ENCODE peak calls at places on chromosome 10, in nine cellular contexts. One of them, this sample, is unnamed.

GRCh38 chr10:565676-566075 is 123.8 kb downstream of the DIP2C start:
- DNase-seq in stimulated activated CD4-positive, alpha-beta T cell treated with anti-CD3 and anti-CD28 coated beads, Interleukin-15, amount 100 ng/mL, for 1 hour: no peak
- DNase-seq in NCI-H748 treated with DMSO at 0.1 percent for 48 hours: no peak
- DNase-seq in skeletal muscle cell: no peak
- DNase-seq in iris pigment epithelial cell: no peak
- DNase-seq in GM23248: no peak
- DNase-seq in activated naive CD4-positive, alpha-beta T cell: no peak
- DNase-seq in neural progenitor cell: no peak
- DNase-seq in GM13977: no peak
- DNase-seq in this sample: no peak

GRCh38 chr10:23079700-23080099 is 15.7 kb upstream of the MSRB2 start:
- DNase-seq in stimulated activated CD4-positive, alpha-beta T cell treated with anti-CD3 and anti-CD28 coated beads, Interleukin-15, amount 100 ng/mL, for 1 hour: no peak
- DNase-seq in NCI-H748 treated with DMSO at 0.1 percent for 48 hours: no peak
- DNase-seq in skeletal muscle cell: no peak
- DNase-seq in iris pigment epithelial cell: no peak
- DNase-seq in GM23248: no peak
- DNase-seq in activated naive CD4-positive, alpha-beta T cell: no peak
- DNase-seq in neural progenitor cell: peak
- DNase-seq in GM13977: no peak
- DNase-seq in this sample: no peak

GRCh38 chr10:28130267-28130666 is 131.4 kb upstream of the ODAD2 start:
- DNase-seq in stimulated activated CD4-positive, alpha-beta T cell treated with anti-CD3 and anti-CD28 coated beads, Interleukin-15, amount 100 ng/mL, for 1 hour: no peak
- DNase-seq in NCI-H748 treated with DMSO at 0.1 percent for 48 hours: no peak
- DNase-seq in skeletal muscle cell: peak
- DNase-seq in iris pigment epithelial cell: peak
- DNase-seq in GM23248: peak
- DNase-seq in activated naive CD4-positive, alpha-beta T cell: no peak
- DNase-seq in neural progenitor cell: no peak
- DNase-seq in GM13977: no peak
- DNase-seq in this sample: no peak

GRCh38 chr10:43857206-43857952 is 208.7 kb upstream of the ZNF32 start:
- DNase-seq in stimulated activated CD4-positive, alpha-beta T cell treated with anti-CD3 and anti-CD28 coated beads, Interleukin-15, amount 100 ng/mL, for 1 hour: no peak
- DNase-seq in NCI-H748 treated with DMSO at 0.1 percent for 48 hours: no peak
- DNase-seq in skeletal muscle cell: peak
- DNase-seq in iris pigment epithelial cell: peak
- DNase-seq in GM23248: peak
- DNase-seq in activated naive CD4-positive, alpha-beta T cell: no peak
- DNase-seq in neural progenitor cell: no peak
- DNase-seq in GM13977: no peak
- DNase-seq in this sample: no peak

GRCh38 chr10:61730671-61731070 is 67.9 kb downstream of the CABCOCO1 start:
- DNase-seq in stimulated activated CD4-positive, alpha-beta T cell treated with anti-CD3 and anti-CD28 coated beads, Interleukin-15, amount 100 ng/mL, for 1 hour: no peak
- DNase-seq in NCI-H748 treated with DMSO at 0.1 percent for 48 hours: no peak
- DNase-seq in skeletal muscle cell: no peak
- DNase-seq in iris pigment epithelial cell: no peak
- DNase-seq in GM23248: no peak
- DNase-seq in activated naive CD4-positive, alpha-beta T cell: no peak
- DNase-seq in neural progenitor cell: no peak
- DNase-seq in GM13977: no peak
- DNase-seq in this sample: no peak

GRCh38 chr10:85580585-85580984 is 786.0 kb downstream of the GRID1 start:
- DNase-seq in stimulated activated CD4-positive, alpha-beta T cell treated with anti-CD3 and anti-CD28 coated beads, Interleukin-15, amount 100 ng/mL, for 1 hour: no peak
- DNase-seq in NCI-H748 treated with DMSO at 0.1 percent for 48 hours: no peak
- DNase-seq in skeletal muscle cell: no peak
- DNase-seq in iris pigment epithelial cell: no peak
- DNase-seq in GM23248: no peak
- DNase-seq in activated naive CD4-positive, alpha-beta T cell: no peak
- DNase-seq in neural progenitor cell: no peak
- DNase-seq in GM13977: no peak
- DNase-seq in this sample: no peak

GRCh38 chr10:132460691-132461090 is 63.7 kb downstream of the PWWP2B start:
- DNase-seq in stimulated activated CD4-positive, alpha-beta T cell treated with anti-CD3 and anti-CD28 coated beads, Interleukin-15, amount 100 ng/mL, for 1 hour: no peak
- DNase-seq in NCI-H748 treated with DMSO at 0.1 percent for 48 hours: no peak
- DNase-seq in skeletal muscle cell: no peak
- DNase-seq in iris pigment epithelial cell: no peak
- DNase-seq in GM23248: no peak
- DNase-seq in activated naive CD4-positive, alpha-beta T cell: no peak
- DNase-seq in neural progenitor cell: no peak
- DNase-seq in GM13977: no peak
- DNase-seq in this sample: no peak

GRCh38 chr10:105586451-105587098 is 945.5 kb downstream of the SORCS3 start:
- DNase-seq in stimulated activated CD4-positive, alpha-beta T cell treated with anti-CD3 and anti-CD28 coated beads, Interleukin-15, amount 100 ng/mL, for 1 hour: no peak
- DNase-seq in NCI-H748 treated with DMSO at 0.1 percent for 48 hours: no peak
- DNase-seq in skeletal muscle cell: no peak
- DNase-seq in iris pigment epithelial cell: peak
- DNase-seq in GM23248: no peak
- DNase-seq in activated naive CD4-positive, alpha-beta T cell: no peak
- DNase-seq in neural progenitor cell: no peak
- DNase-seq in GM13977: no peak
- DNase-seq in this sample: no peak

GRCh38 chr10:69217119-69217754 is 2.9 kb upstream of the HKDC1 start:
- DNase-seq in stimulated activated CD4-positive, alpha-beta T cell treated with anti-CD3 and anti-CD28 coated beads, Interleukin-15, amount 100 ng/mL, for 1 hour: no peak
- DNase-seq in NCI-H748 treated with DMSO at 0.1 percent for 48 hours: no peak
- DNase-seq in skeletal muscle cell: no peak
- DNase-seq in iris pigment epithelial cell: peak
- DNase-seq in GM23248: peak
- DNase-seq in activated naive CD4-positive, alpha-beta T cell: no peak
- DNase-seq in neural progenitor cell: no peak
- DNase-seq in GM13977: no peak
- DNase-seq in this sample: no peak

GRCh38 chr10:71880425-71881306 is 29.6 kb upstream of the PSAP start:
- DNase-seq in stimulated activated CD4-positive, alpha-beta T cell treated with anti-CD3 and anti-CD28 coated beads, Interleukin-15, amount 100 ng/mL, for 1 hour: no peak
- DNase-seq in NCI-H748 treated with DMSO at 0.1 percent for 48 hours: no peak
- DNase-seq in skeletal muscle cell: no peak
- DNase-seq in iris pigment epithelial cell: no peak
- DNase-seq in GM23248: peak
- DNase-seq in activated naive CD4-positive, alpha-beta T cell: no peak
- DNase-seq in neural progenitor cell: no peak
- DNase-seq in GM13977: no peak
- DNase-seq in this sample: no peak

GRCh38 chr10:28940158-28940888 is 263.0 kb downstream of the BAMBI start:
- DNase-seq in stimulated activated CD4-positive, alpha-beta T cell treated with anti-CD3 and anti-CD28 coated beads, Interleukin-15, amount 100 ng/mL, for 1 hour: no peak
- DNase-seq in NCI-H748 treated with DMSO at 0.1 percent for 48 hours: peak
- DNase-seq in skeletal muscle cell: no peak
- DNase-seq in iris pigment epithelial cell: no peak
- DNase-seq in GM23248: no peak
- DNase-seq in activated naive CD4-positive, alpha-beta T cell: no peak
- DNase-seq in neural progenitor cell: no peak
- DNase-seq in GM13977: no peak
- DNase-seq in this sample: no peak

GRCh38 chr10:24440817-24441790 is 232.2 kb downstream of the KIAA1217 start:
- DNase-seq in stimulated activated CD4-positive, alpha-beta T cell treated with anti-CD3 and anti-CD28 coated beads, Interleukin-15, amount 100 ng/mL, for 1 hour: no peak
- DNase-seq in NCI-H748 treated with DMSO at 0.1 percent for 48 hours: no peak
- DNase-seq in skeletal muscle cell: peak
- DNase-seq in iris pigment epithelial cell: peak
- DNase-seq in GM23248: peak
- DNase-seq in activated naive CD4-positive, alpha-beta T cell: no peak
- DNase-seq in neural progenitor cell: no peak
- DNase-seq in GM13977: no peak
- DNase-seq in this sample: no peak

GRCh38 chr10:131834152-131834810 is 66.5 kb upstream of the PPP2R2D start:
- DNase-seq in stimulated activated CD4-positive, alpha-beta T cell treated with anti-CD3 and anti-CD28 coated beads, Interleukin-15, amount 100 ng/mL, for 1 hour: no peak
- DNase-seq in NCI-H748 treated with DMSO at 0.1 percent for 48 hours: no peak
- DNase-seq in skeletal muscle cell: no peak
- DNase-seq in iris pigment epithelial cell: no peak
- DNase-seq in GM23248: no peak
- DNase-seq in activated naive CD4-positive, alpha-beta T cell: no peak
- DNase-seq in neural progenitor cell: no peak
- DNase-seq in GM13977: no peak
- DNase-seq in this sample: no peak

GRCh38 chr10:79361721-79362397 is 14.6 kb downstream of the PPIF start:
- DNase-seq in stimulated activated CD4-positive, alpha-beta T cell treated with anti-CD3 and anti-CD28 coated beads, Interleukin-15, amount 100 ng/mL, for 1 hour: no peak
- DNase-seq in NCI-H748 treated with DMSO at 0.1 percent for 48 hours: no peak
- DNase-seq in skeletal muscle cell: no peak
- DNase-seq in iris pigment epithelial cell: peak
- DNase-seq in GM23248: no peak
- DNase-seq in activated naive CD4-positive, alpha-beta T cell: no peak
- DNase-seq in neural progenitor cell: no peak
- DNase-seq in GM13977: no peak
- DNase-seq in this sample: no peak

GRCh38 chr10:84348860-84349259 is 20.5 kb downstream of the CCSER2 start:
- DNase-seq in stimulated activated CD4-positive, alpha-beta T cell treated with anti-CD3 and anti-CD28 coated beads, Interleukin-15, amount 100 ng/mL, for 1 hour: no peak
- DNase-seq in NCI-H748 treated with DMSO at 0.1 percent for 48 hours: no peak
- DNase-seq in skeletal muscle cell: peak
- DNase-seq in iris pigment epithelial cell: peak
- DNase-seq in GM23248: peak
- DNase-seq in activated naive CD4-positive, alpha-beta T cell: no peak
- DNase-seq in neural progenitor cell: no peak
- DNase-seq in GM13977: no peak
- DNase-seq in this sample: no peak

GRCh38 chr10:115861864-115862263 is 411.1 kb downstream of the GFRA1 start:
- DNase-seq in stimulated activated CD4-positive, alpha-beta T cell treated with anti-CD3 and anti-CD28 coated beads, Interleukin-15, amount 100 ng/mL, for 1 hour: no peak
- DNase-seq in NCI-H748 treated with DMSO at 0.1 percent for 48 hours: no peak
- DNase-seq in skeletal muscle cell: no peak
- DNase-seq in iris pigment epithelial cell: peak
- DNase-seq in GM23248: peak
- DNase-seq in activated naive CD4-positive, alpha-beta T cell: no peak
- DNase-seq in neural progenitor cell: no peak
- DNase-seq in GM13977: no peak
- DNase-seq in this sample: no peak

GRCh38 chr10:88756660-88757059 is 3.2 kb upstream of the LIPN start:
- DNase-seq in stimulated activated CD4-positive, alpha-beta T cell treated with anti-CD3 and anti-CD28 coated beads, Interleukin-15, amount 100 ng/mL, for 1 hour: no peak
- DNase-seq in NCI-H748 treated with DMSO at 0.1 percent for 48 hours: no peak
- DNase-seq in skeletal muscle cell: no peak
- DNase-seq in iris pigment epithelial cell: no peak
- DNase-seq in GM23248: no peak
- DNase-seq in activated naive CD4-positive, alpha-beta T cell: no peak
- DNase-seq in neural progenitor cell: no peak
- DNase-seq in GM13977: no peak
- DNase-seq in this sample: no peak

GRCh38 chr10:7409732-7410168 is 1.1 kb downstream of the SFMBT2 start:
- DNase-seq in stimulated activated CD4-positive, alpha-beta T cell treated with anti-CD3 and anti-CD28 coated beads, Interleukin-15, amount 100 ng/mL, for 1 hour: no peak
- DNase-seq in NCI-H748 treated with DMSO at 0.1 percent for 48 hours: no peak
- DNase-seq in skeletal muscle cell: no peak
- DNase-seq in iris pigment epithelial cell: no peak
- DNase-seq in GM23248: peak
- DNase-seq in activated naive CD4-positive, alpha-beta T cell: peak
- DNase-seq in neural progenitor cell: peak
- DNase-seq in GM13977: peak
- DNase-seq in this sample: no peak

GRCh38 chr10:84238909-84239308 is 2.4 kb downstream of the LRIT1 start:
- DNase-seq in stimulated activated CD4-positive, alpha-beta T cell treated with anti-CD3 and anti-CD28 coated beads, Interleukin-15, amount 100 ng/mL, for 1 hour: no peak
- DNase-seq in NCI-H748 treated with DMSO at 0.1 percent for 48 hours: no peak
- DNase-seq in skeletal muscle cell: no peak
- DNase-seq in iris pigment epithelial cell: no peak
- DNase-seq in GM23248: no peak
- DNase-seq in activated naive CD4-positive, alpha-beta T cell: no peak
- DNase-seq in neural progenitor cell: no peak
- DNase-seq in GM13977: no peak
- DNase-seq in this sample: no peak

GRCh38 chr10:130618636-130619035 is 482.4 kb downstream of the GLRX3 start:
- DNase-seq in stimulated activated CD4-positive, alpha-beta T cell treated with anti-CD3 and anti-CD28 coated beads, Interleukin-15, amount 100 ng/mL, for 1 hour: no peak
- DNase-seq in NCI-H748 treated with DMSO at 0.1 percent for 48 hours: no peak
- DNase-seq in skeletal muscle cell: no peak
- DNase-seq in iris pigment epithelial cell: peak
- DNase-seq in GM23248: no peak
- DNase-seq in activated naive CD4-positive, alpha-beta T cell: no peak
- DNase-seq in neural progenitor cell: no peak
- DNase-seq in GM13977: no peak
- DNase-seq in this sample: no peak

GRCh38 chr10:12251581-12251980 is 55.6 kb downstream of the CDC123 start:
- DNase-seq in stimulated activated CD4-positive, alpha-beta T cell treated with anti-CD3 and anti-CD28 coated beads, Interleukin-15, amount 100 ng/mL, for 1 hour: no peak
- DNase-seq in NCI-H748 treated with DMSO at 0.1 percent for 48 hours: no peak
- DNase-seq in skeletal muscle cell: no peak
- DNase-seq in iris pigment epithelial cell: no peak
- DNase-seq in GM23248: no peak
- DNase-seq in activated naive CD4-positive, alpha-beta T cell: no peak
- DNase-seq in neural progenitor cell: no peak
- DNase-seq in GM13977: no peak
- DNase-seq in this sample: no peak

GRCh38 chr10:5573968-5574641 is 49.3 kb downstream of the CALML3 start:
- DNase-seq in stimulated activated CD4-positive, alpha-beta T cell treated with anti-CD3 and anti-CD28 coated beads, Interleukin-15, amount 100 ng/mL, for 1 hour: no peak
- DNase-seq in NCI-H748 treated with DMSO at 0.1 percent for 48 hours: no peak
- DNase-seq in skeletal muscle cell: no peak
- DNase-seq in iris pigment epithelial cell: peak
- DNase-seq in GM23248: no peak
- DNase-seq in activated naive CD4-positive, alpha-beta T cell: no peak
- DNase-seq in neural progenitor cell: no peak
- DNase-seq in GM13977: no peak
- DNase-seq in this sample: no peak

This sample was measured in iPS-NIHi11.